ENCODE peak calls at places on chromosomes 16 and 17, in five cellular contexts. F is mesenchymal stem cell, U is H9, Y is neuronal stem cell, L is IMR-90. R is an unnamed sample.

GRCh38 chr16:9077001-9077809 is 14.2 kb upstream of the HAPSTR1 start:
- DNase-seq in F (peak), U (no peak), Y (no peak), L (peak), R (peak)

GRCh38 chr16:67856927-67857546 is 9.5 kb upstream of the CENPT start:
- DNase-seq in F (no peak), U (no peak), Y (no peak), L (no peak), R (no peak)

GRCh38 chr17:73365934-73366623 is 54.3 kb upstream of the CDC42EP4 start:
- DNase-seq in F (no peak), U (no peak), Y (no peak), L (no peak), R (no peak)

GRCh38 chr17:78342438-78343098 is 17.3 kb downstream of the SOCS3 start:
- DNase-seq in F (peak), U (peak), Y (no peak), L (peak), R (peak)

GRCh38 chr17:57454729-57455062 is 198.4 kb downstream of the MSI2 start:
- DNase-seq in F (no peak), U (no peak), Y (no peak), L (no peak), R (no peak)

GRCh38 chr17:29622337-29623282 is at the start of gene CORO6:
- DNase-seq in F (peak), U (peak), Y (peak), L (peak), R (peak)

GRCh38 chr16:29862383-29862883 is 593 bp downstream of the CDIPT start:
- DNase-seq in F (peak), U (no peak), Y (no peak), L (no peak), R (peak)

GRCh38 chr17:66602659-66603363 is 232.1 kb upstream of the CACNG5 start:
- DNase-seq in F (peak), U (peak), Y (no peak), L (peak), R (no peak)

GRCh38 chr17:72411124-72411563 is 290.3 kb downstream of the SOX9 start:
- DNase-seq in F (no peak), U (no peak), Y (no peak), L (no peak), R (no peak)

GRCh38 chr16:10081201-10081940 is 100.9 kb downstream of the GRIN2A start:
- DNase-seq in F (no peak), U (no peak), Y (peak), L (no peak), R (no peak)

GRCh38 chr17:14299261-14300093 is 1.4 kb upstream of the HS3ST3B1 start:
- DNase-seq in F (peak), U (peak), Y (no peak), L (no peak), R (peak)

GRCh38 chr17:39668141-39668924 is at the start of gene PNMT:
- DNase-seq in F (peak), U (peak), Y (no peak), L (peak), R (peak)

GRCh38 chr17:40022961-40023541 is 7.8 kb downstream of the CSF3 start:
- DNase-seq in F (no peak), U (no peak), Y (no peak), L (no peak), R (no peak)

GRCh38 chr17:55577011-55577586 is 65.8 kb upstream of the SMIM36 start:
- DNase-seq in F (peak), U (no peak), Y (no peak), L (peak), R (no peak)
- H2BK120ac ChIP-seq in F (no peak), U (no peak), Y (no peak), L (peak), R (no peak)

GRCh38 chr16:2184346-2184745 is 12.1 kb downstream of the CASKIN1 start:
- DNase-seq in F (no peak), U (no peak), Y (no peak), L (no peak), R (no peak)
- H2AK5ac ChIP-seq in F (no peak), U (no peak), Y (no peak), L (peak), R (no peak)

DNA sequence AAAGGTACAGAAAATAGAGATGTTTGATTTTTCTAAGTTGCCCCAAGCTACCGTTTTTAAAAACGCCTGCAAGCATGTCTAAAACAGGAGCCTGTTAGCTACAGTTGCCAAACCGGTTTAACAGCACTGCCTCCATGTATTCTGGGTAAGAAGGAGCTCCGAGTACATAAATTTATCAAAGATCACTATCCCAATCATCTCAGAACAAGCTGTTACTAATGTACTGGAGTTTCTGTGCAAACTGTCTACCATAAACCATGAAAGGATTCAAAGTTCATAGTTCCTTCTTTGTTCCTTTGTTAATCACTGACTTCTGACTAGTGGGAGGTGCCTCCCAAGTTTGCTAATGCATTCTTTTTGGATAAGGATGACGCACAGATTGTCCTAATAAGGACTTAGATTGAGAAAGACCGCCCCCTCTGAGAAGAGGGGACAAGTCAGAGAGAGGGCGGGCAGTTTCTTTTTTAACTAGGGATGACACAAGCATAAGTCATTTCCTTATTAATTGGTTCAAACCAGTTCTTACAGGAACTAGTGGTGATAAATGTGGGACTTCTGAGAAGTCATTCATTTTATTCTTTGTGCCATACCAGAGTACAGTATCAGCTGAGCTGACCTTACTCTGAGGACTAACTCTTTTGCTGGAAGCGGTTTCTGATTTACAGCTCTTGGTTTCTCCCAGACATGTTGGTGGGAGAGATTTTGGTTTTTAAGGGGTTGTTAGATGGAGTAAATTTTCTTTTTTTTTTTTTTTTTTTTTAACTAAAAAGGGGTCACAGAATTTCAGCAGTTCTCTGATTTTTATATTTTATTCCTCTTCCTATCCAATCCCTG is 55.2 kb downstream of the TUBD1 start:
- DNase-seq in F (peak), U (peak), Y (peak), L (peak), R (peak)
- H2BK120ac ChIP-seq in F (peak), U (peak), Y (no peak), L (peak), R (peak)

DNA sequence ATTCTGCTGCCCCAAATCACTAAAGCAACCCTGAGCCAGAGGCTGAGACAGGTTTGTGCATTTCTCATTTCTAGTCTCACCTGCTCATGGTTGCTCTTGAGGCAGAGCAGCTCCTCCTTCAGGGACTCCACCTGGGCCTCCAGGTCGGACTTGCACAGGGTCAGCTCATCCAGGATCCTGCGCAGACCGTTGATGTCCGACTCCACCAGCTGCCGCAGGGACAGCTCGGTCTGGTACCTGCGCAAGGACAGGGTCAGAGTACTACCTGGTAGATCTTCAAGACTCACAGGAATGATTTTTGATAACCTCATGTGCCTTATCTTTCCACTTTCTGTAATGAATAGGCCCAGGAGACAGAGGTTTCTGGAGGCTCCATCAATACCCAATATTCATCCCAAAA is 1.1 kb downstream of the KRT31 start:
- DNase-seq in F (no peak), U (no peak), Y (no peak), L (no peak), R (no peak)
- H2AK5ac ChIP-seq in F (no peak), U (no peak), Y (no peak), L (no peak), R (no peak)